ENCODE peak calls at places on chromosomes 12 and 14, in four cellular contexts. J is epithelial cell of prostate, N is gastrocnemius medialis, H is cardiac muscle cell. K is an unnamed sample.

GRCh38 chr14:35403085-35403396 is 1.5 kb downstream of the NFKBIA start:
- DNase-seq in J (no peak), N (peak; percentile 44), H (peak; percentile 59), K (no peak)

GRCh38 chr12:857611-858010 is 91.9 kb downstream of the RAD52 start:
- DNase-seq in J (peak; percentile 43), N (peak; percentile 73), H (peak; percentile 57), K (no peak)

GRCh38 chr12:32843528-32844095 is 53.0 kb downstream of the PKP2 start:
- DNase-seq in J (no peak), N (no peak), H (peak; percentile 69), K (no peak)

GRCh38 chr12:112901271-112901670 is 5.5 kb upstream of the OAS1 start:
- DNase-seq in J (no peak), N (no peak), H (no peak), K (no peak)

GRCh38 chr12:116804051-116804450 is 65.9 kb downstream of the RNFT2 start:
- DNase-seq in J (no peak), N (no peak), H (no peak), K (no peak)

GRCh38 chr14:24954037-24954696 is 95.8 kb downstream of the STXBP6 start:
- DNase-seq in J (no peak), N (no peak), H (no peak), K (no peak)

GRCh38 chr12:6264402-6265037 is 46.0 kb upstream of the PLEKHG6 start:
- DNase-seq in J (no peak), N (no peak), H (no peak), K (no peak)

GRCh38 chr12:122244565-122245371 is 18.9 kb upstream of the DIABLO start:
- DNase-seq in J (no peak), N (no peak), H (no peak), K (no peak)

GRCh38 chr12:57216014-57216891 is at the start of gene NXPH4:
- DNase-seq in J (no peak), N (no peak), H (no peak), K (no peak)

GRCh38 chr12:117695956-117696355 is 272.8 kb downstream of the KSR2 start:
- DNase-seq in J (no peak), N (no peak), H (no peak), K (no peak)

GRCh38 chr12:442235-442884 is 17.4 kb upstream of the B4GALNT3 start:
- DNase-seq in J (no peak), N (no peak), H (peak; percentile 51), K (no peak)

GRCh38 chr14:93033039-93033982 is 82.4 kb downstream of the ITPK1 start:
- DNase-seq in J (no peak), N (no peak), H (no peak), K (no peak)

GRCh38 chr12:68303850-68304249 is 28.3 kb downstream of the MDM1 start:
- DNase-seq in J (no peak), N (peak; percentile 5), H (peak; percentile 75), K (no peak)

GRCh38 chr12:118035194-118036041 is 18.9 kb downstream of the RFC5 start:
- DNase-seq in J (no peak), N (no peak), H (peak; percentile 23), K (no peak)

GRCh38 chr14:54291491-54292191 is 105.2 kb upstream of the CDKN3 start:
- DNase-seq in J (no peak), N (no peak), H (peak; percentile 67), K (no peak)

GRCh38 chr12:23628836-23629235 is 320.6 kb downstream of the SOX5 start:
- DNase-seq in J (no peak), N (no peak), H (no peak), K (no peak)

GRCh38 chr14:53148612-53149202 is 4.4 kb downstream of the DDHD1 start:
- DNase-seq in J (no peak), N (no peak), H (no peak), K (no peak)

GRCh38 chr12:41486718-41487117 is 298.6 kb downstream of the PDZRN4 start:
- DNase-seq in J (no peak), N (no peak), H (peak; percentile 5), K (no peak)

GRCh38 chr12:52080403-52081201 is 1.1 kb downstream of the SMIM41 start:
- DNase-seq in J (no peak), N (no peak), H (no peak), K (no peak)

GRCh38 chr14:22837059-22837749 is 819 bp downstream of the MMP14 start:
- DNase-seq in J (no peak), N (no peak), H (peak; percentile 70), K (peak; percentile 85)

GRCh38 chr12:4579305-4580097 is 17.5 kb downstream of the DYRK4 start:
- DNase-seq in J (no peak), N (no peak), H (peak; percentile 22), K (no peak)

GRCh38 chr14:72521045-72521444 is 372.9 kb downstream of the DPF3 start:
- DNase-seq in J (no peak), N (no peak), H (no peak), K (no peak)

GRCh38 chr14:90140298-90140955 is 78.6 kb downstream of the KCNK13 start:
- DNase-seq in J (no peak), N (no peak), H (no peak), K (no peak)

GRCh38 chr12:113403435-113404415 is at the start of gene SDS:
- DNase-seq in J (no peak), N (no peak), H (peak; percentile 94), K (no peak)

GRCh38 chr14:63854330-63854729 is 1.5 kb downstream of the SYNE2 start:
- DNase-seq in J (no peak), N (no peak), H (no peak), K (no peak)

GRCh38 chr14:94121485-94121884 is 7.9 kb downstream of the IFI27L2 start:
- DNase-seq in J (no peak), N (no peak), H (no peak), K (no peak)
- H3K27ac ChIP-seq in J (peak overlapping the region; percentile 33), N (no peak overlapping the region), H (no peak overlapping the region), K (no peak overlapping the region)

GRCh38 chr14:50520947-50521815 is 11.2 kb downstream of the MAP4K5 start:
- DNase-seq in J (peak; percentile 77), N (no peak), H (peak; percentile 38), K (no peak)
- H3K27ac ChIP-seq in J (peak overlapping the region; percentile 52), N (peak overlapping the region; percentile 33), H (no peak overlapping the region), K (peak overlapping the region; percentile 37)

GRCh38 chr12:3149505-3150307 is 72.5 kb downstream of the TSPAN9 start:
- DNase-seq in J (no peak), N (no peak), H (no peak), K (no peak)
- H3K27ac ChIP-seq in J (no peak overlapping the region), N (no peak overlapping the region), H (no peak overlapping the region), K (peak overlapping the region; percentile 85)

GRCh38 chr12:70309348-70309747 is 56.7 kb upstream of the KCNMB4 start:
- DNase-seq in J (no peak), N (no peak), H (no peak), K (no peak)
- H3K27ac ChIP-seq in J (no peak overlapping the region), N (no peak overlapping the region), H (no peak overlapping the region), K (no peak overlapping the region)

DNA sequence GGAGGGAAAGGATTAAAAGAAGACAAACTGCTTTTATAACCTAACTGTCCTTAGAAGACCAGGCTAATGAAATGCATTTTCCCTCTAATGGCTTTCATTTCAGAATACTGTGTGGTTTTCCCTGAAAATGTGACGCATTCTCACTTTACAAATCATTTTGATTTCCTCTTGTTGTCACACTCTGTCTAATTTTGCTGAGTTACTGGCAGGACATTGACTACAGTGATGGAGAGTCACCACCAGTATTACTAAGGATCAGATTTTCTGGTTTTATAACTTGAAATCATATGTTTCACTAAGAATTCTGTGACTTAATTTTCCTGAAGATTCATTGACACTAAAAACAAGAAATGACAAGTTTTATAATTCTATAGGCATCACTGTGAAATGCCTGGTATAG is 137.5 kb upstream of the SSTR1 start:
- DNase-seq in J (no peak), N (no peak), H (no peak), K (no peak)
- H3K27ac ChIP-seq in J (no peak overlapping the region), N (no peak overlapping the region), H (no peak overlapping the region), K (no peak overlapping the region)

GRCh38 chr12:89108265-89108664 is 244.0 kb downstream of the DUSP6 start:
- DNase-seq in J (no peak), N (no peak), H (no peak), K (no peak)
- H3K27ac ChIP-seq in J (no peak overlapping the region), N (no peak overlapping the region), H (no peak overlapping the region), K (no peak overlapping the region)

DNA sequence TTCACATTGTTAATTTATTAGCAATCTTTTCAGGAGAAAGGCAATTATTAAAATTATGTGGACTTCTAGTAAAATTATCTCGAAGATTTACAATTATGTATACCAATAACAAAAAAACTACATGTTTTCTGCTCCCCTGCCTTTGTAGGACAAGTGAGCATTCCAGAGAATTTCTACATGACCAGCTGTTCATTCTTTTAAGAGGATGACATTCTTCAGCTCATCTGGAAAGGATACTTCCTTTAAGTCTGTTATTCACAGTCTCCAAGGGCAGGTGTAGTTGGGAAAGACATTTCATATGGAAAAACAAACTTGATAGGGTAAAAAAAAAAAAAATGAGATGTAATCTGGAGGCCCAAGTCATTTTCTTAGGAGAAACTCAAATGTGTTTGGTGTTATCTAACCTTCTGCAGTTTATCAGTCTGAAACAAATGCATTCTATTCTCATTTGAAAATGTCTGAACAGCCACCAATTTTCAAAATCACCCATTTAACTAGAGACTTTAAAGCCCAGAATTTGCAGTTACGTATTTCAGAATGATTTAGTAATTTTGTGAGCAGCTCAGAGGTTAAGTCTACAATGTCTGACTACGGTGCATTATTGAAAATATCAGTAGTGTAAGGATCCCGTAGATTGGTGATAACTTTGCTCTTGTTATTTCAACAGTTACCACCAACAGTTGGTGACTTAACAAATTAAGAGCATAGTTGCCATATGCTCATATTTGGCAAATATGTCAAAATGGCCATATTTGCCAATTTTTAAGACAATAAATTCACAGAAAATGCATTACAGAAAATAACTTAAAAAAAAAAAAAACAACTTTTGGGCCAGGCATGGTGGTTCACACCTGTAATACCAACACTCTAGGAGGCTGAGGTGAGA is 1.8 kb upstream of the PHLDA1 start:
- DNase-seq in J (no peak), N (no peak), H (peak; percentile 56), K (no peak)
- H3K27ac ChIP-seq in J (peak overlapping the region; percentile 100), N (peak overlapping the region; percentile 90), H (peak overlapping the region; percentile 92), K (peak overlapping the region; percentile 95)

GRCh38 chr12:65074932-65075331 is 46.2 kb downstream of the WIF1 start:
- DNase-seq in J (no peak), N (no peak), H (no peak), K (no peak)
- H3K27ac ChIP-seq in J (no peak overlapping the region), N (no peak overlapping the region), H (no peak overlapping the region), K (no peak overlapping the region)

DNA sequence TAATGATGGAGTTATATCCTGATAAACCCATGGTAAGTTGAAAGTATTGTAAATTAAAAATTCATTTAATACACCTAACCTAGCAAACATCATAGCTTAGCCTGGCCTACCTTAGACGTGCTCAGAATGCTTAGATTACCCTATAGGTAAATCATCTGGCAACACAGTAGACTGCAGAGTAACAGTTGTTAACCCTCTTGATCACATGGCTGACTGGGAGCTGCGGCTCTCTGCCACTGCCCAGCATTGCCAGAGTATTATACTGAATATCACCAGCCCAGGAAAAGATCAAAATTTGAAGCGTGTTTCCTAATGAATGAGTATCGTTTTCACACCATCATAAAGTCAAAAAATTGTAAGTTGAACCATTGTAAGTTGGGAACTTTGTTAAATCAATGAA is 17.8 kb upstream of the TMPRSS12 start:
- DNase-seq in J (no peak), N (no peak), H (no peak), K (no peak)
- H3K27ac ChIP-seq in J (peak overlapping the region; percentile 3), N (peak overlapping the region; percentile 74), H (no peak overlapping the region), K (peak overlapping the region; percentile 50)